ENCODE peak calls at places on chromosomes 12 and 14, in eight cellular contexts. One of them, this sample, is unnamed.

GRCh38 chr14:48052973-48053372 is 377.6 kb upstream of the MDGA2 start:
- DNase-seq in NT2/D1: no peak
- DNase-seq in endodermal cell: no peak
- DNase-seq in OCI-LY7: no peak
- DNase-seq in aorta: no peak
- DNase-seq in PC-3: no peak
- DNase-seq in fibroblast of the aortic adventitia: no peak
- DNase-seq in HepG2: no peak
- DNase-seq in this sample: no peak

GRCh38 chr12:38138225-38139221 is 178.1 kb upstream of the ALG10B start:
- DNase-seq in PC-3: peak
- DNase-seq in aorta: peak
- DNase-seq in fibroblast of the aortic adventitia: peak
- DNase-seq in HepG2: peak
- DNase-seq in endodermal cell: peak
- DNase-seq in OCI-LY7: peak
- DNase-seq in NT2/D1: peak
- DNase-seq in this sample: peak

GRCh38 chr14:22986508-22987054 is 4.2 kb upstream of the AJUBA start:
- DNase-seq in endodermal cell: peak
- DNase-seq in PC-3: peak
- DNase-seq in NT2/D1: peak
- DNase-seq in OCI-LY7: peak
- DNase-seq in fibroblast of the aortic adventitia: peak
- DNase-seq in aorta: peak
- DNase-seq in HepG2: peak
- DNase-seq in this sample: peak

GRCh38 chr12:103884316-103884715 is 43.3 kb upstream of the NT5DC3 start:
- DNase-seq in PC-3: peak
- DNase-seq in HepG2: no peak
- DNase-seq in fibroblast of the aortic adventitia: peak
- DNase-seq in NT2/D1: no peak
- DNase-seq in aorta: no peak
- DNase-seq in endodermal cell: no peak
- DNase-seq in OCI-LY7: peak
- DNase-seq in this sample: no peak

GRCh38 chr12:3119192-3119744 is 42.1 kb downstream of the TSPAN9 start:
- DNase-seq in endodermal cell: no peak
- DNase-seq in aorta: no peak
- DNase-seq in PC-3: no peak
- DNase-seq in OCI-LY7: no peak
- DNase-seq in NT2/D1: no peak
- DNase-seq in HepG2: no peak
- DNase-seq in fibroblast of the aortic adventitia: no peak
- DNase-seq in this sample: no peak

GRCh38 chr14:35533357-35534129 is 421 bp upstream of the INSM2 start:
- DNase-seq in HepG2: peak
- DNase-seq in OCI-LY7: peak
- DNase-seq in NT2/D1: peak
- DNase-seq in fibroblast of the aortic adventitia: peak
- DNase-seq in aorta: peak
- DNase-seq in endodermal cell: peak
- DNase-seq in PC-3: peak
- DNase-seq in this sample: peak

GRCh38 chr12:61896436-61896835 is 363.8 kb upstream of the USP15 start:
- DNase-seq in NT2/D1: no peak
- DNase-seq in fibroblast of the aortic adventitia: no peak
- DNase-seq in PC-3: no peak
- DNase-seq in OCI-LY7: no peak
- DNase-seq in aorta: no peak
- DNase-seq in endodermal cell: no peak
- DNase-seq in HepG2: no peak
- DNase-seq in this sample: no peak

GRCh38 chr14:26454105-26454504 is 143.7 kb downstream of the NOVA1 start:
- DNase-seq in fibroblast of the aortic adventitia: no peak
- DNase-seq in endodermal cell: no peak
- DNase-seq in aorta: no peak
- DNase-seq in HepG2: no peak
- DNase-seq in OCI-LY7: no peak
- DNase-seq in PC-3: no peak
- DNase-seq in NT2/D1: no peak
- DNase-seq in this sample: no peak

GRCh38 chr14:102392506-102392905 is 29.8 kb downstream of the TECPR2 start:
- DNase-seq in NT2/D1: no peak
- DNase-seq in endodermal cell: no peak
- DNase-seq in HepG2: no peak
- DNase-seq in OCI-LY7: no peak
- DNase-seq in aorta: no peak
- DNase-seq in fibroblast of the aortic adventitia: peak
- DNase-seq in PC-3: no peak
- DNase-seq in this sample: no peak

GRCh38 chr12:130179191-130179590 is 16.9 kb downstream of the FZD10 start:
- DNase-seq in NT2/D1: no peak
- DNase-seq in OCI-LY7: no peak
- DNase-seq in endodermal cell: no peak
- DNase-seq in fibroblast of the aortic adventitia: no peak
- DNase-seq in PC-3: no peak
- DNase-seq in HepG2: no peak
- DNase-seq in aorta: peak
- DNase-seq in this sample: no peak

GRCh38 chr12:118189761-118190181 is 53.8 kb downstream of the PEBP1 start:
- DNase-seq in endodermal cell: peak
- DNase-seq in fibroblast of the aortic adventitia: peak
- DNase-seq in aorta: peak
- DNase-seq in PC-3: no peak
- DNase-seq in HepG2: no peak
- DNase-seq in NT2/D1: peak
- DNase-seq in OCI-LY7: no peak
- DNase-seq in this sample: no peak

GRCh38 chr12:81627336-81628189 is 131.6 kb downstream of the PPFIA2 start:
- DNase-seq in OCI-LY7: peak
- DNase-seq in PC-3: peak
- DNase-seq in NT2/D1: peak
- DNase-seq in fibroblast of the aortic adventitia: peak
- DNase-seq in HepG2: peak
- DNase-seq in aorta: no peak
- DNase-seq in endodermal cell: no peak
- DNase-seq in this sample: peak

GRCh38 chr14:37171678-37172023 is 755 bp downstream of the SLC25A21 start:
- DNase-seq in HepG2: no peak
- DNase-seq in NT2/D1: no peak
- DNase-seq in aorta: no peak
- DNase-seq in fibroblast of the aortic adventitia: no peak
- DNase-seq in PC-3: no peak
- DNase-seq in OCI-LY7: no peak
- DNase-seq in endodermal cell: no peak
- DNase-seq in this sample: no peak
- H3K4me3 ChIP-seq in HepG2: peak
- H3K4me3 ChIP-seq in NT2/D1: peak
- H3K4me3 ChIP-seq in aorta: peak
- H3K4me3 ChIP-seq in fibroblast of the aortic adventitia: peak
- H3K4me3 ChIP-seq in PC-3: peak
- H3K4me3 ChIP-seq in OCI-LY7: no peak
- H3K4me3 ChIP-seq in endodermal cell: peak
- H3K4me3 ChIP-seq in this sample: no peak

DNA sequence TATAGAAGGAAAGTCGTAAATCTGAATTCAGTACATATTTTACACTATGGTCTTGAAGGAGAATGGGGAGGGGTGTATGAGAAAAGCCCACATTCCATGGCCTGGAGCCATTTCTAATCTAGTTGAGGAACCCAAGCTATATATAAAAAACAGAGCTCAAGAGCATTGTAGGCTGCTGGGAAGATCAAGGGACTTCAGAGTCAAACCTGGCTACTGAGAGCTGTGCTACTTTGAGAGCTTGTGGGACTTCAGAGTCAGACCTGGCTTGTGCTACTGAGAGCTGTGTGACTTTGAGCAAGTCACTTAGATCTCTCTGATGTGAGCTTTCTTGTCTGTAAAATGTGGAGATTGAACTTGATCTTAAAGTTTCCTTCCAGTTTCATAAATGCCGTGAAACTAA is 58.8 kb downstream of the TBK1 start:
- DNase-seq in endodermal cell: no peak
- DNase-seq in fibroblast of the aortic adventitia: no peak
- DNase-seq in aorta: no peak
- DNase-seq in PC-3: no peak
- DNase-seq in HepG2: no peak
- DNase-seq in NT2/D1: no peak
- DNase-seq in OCI-LY7: no peak
- DNase-seq in this sample: no peak
- H3K4me3 ChIP-seq in endodermal cell: no peak
- H3K4me3 ChIP-seq in fibroblast of the aortic adventitia: no peak
- H3K4me3 ChIP-seq in aorta: no peak
- H3K4me3 ChIP-seq in PC-3: no peak
- H3K4me3 ChIP-seq in HepG2: no peak
- H3K4me3 ChIP-seq in NT2/D1: no peak
- H3K4me3 ChIP-seq in OCI-LY7: no peak
- H3K4me3 ChIP-seq in this sample: no peak

GRCh38 chr12:116799955-116800354 is 61.8 kb downstream of the RNFT2 start:
- DNase-seq in OCI-LY7: peak
- DNase-seq in HepG2: no peak
- DNase-seq in endodermal cell: no peak
- DNase-seq in aorta: no peak
- DNase-seq in fibroblast of the aortic adventitia: no peak
- DNase-seq in PC-3: no peak
- DNase-seq in NT2/D1: no peak
- DNase-seq in this sample: no peak

GRCh38 chr12:116804051-116804450 is 65.9 kb downstream of the RNFT2 start:
- DNase-seq in fibroblast of the aortic adventitia: no peak
- DNase-seq in aorta: no peak
- DNase-seq in NT2/D1: no peak
- DNase-seq in OCI-LY7: peak
- DNase-seq in PC-3: no peak
- DNase-seq in HepG2: no peak
- DNase-seq in endodermal cell: no peak
- DNase-seq in this sample: no peak

GRCh38 chr12:116802018-116802417 is 63.9 kb downstream of the RNFT2 start:
- DNase-seq in NT2/D1: no peak
- DNase-seq in HepG2: no peak
- DNase-seq in aorta: no peak
- DNase-seq in PC-3: no peak
- DNase-seq in fibroblast of the aortic adventitia: no peak
- DNase-seq in endodermal cell: no peak
- DNase-seq in OCI-LY7: peak
- DNase-seq in this sample: no peak

GRCh38 chr12:116800918-116801317 is 62.8 kb downstream of the RNFT2 start:
- DNase-seq in aorta: no peak
- DNase-seq in PC-3: no peak
- DNase-seq in NT2/D1: no peak
- DNase-seq in OCI-LY7: peak
- DNase-seq in endodermal cell: no peak
- DNase-seq in HepG2: no peak
- DNase-seq in fibroblast of the aortic adventitia: no peak
- DNase-seq in this sample: no peak

DNA sequence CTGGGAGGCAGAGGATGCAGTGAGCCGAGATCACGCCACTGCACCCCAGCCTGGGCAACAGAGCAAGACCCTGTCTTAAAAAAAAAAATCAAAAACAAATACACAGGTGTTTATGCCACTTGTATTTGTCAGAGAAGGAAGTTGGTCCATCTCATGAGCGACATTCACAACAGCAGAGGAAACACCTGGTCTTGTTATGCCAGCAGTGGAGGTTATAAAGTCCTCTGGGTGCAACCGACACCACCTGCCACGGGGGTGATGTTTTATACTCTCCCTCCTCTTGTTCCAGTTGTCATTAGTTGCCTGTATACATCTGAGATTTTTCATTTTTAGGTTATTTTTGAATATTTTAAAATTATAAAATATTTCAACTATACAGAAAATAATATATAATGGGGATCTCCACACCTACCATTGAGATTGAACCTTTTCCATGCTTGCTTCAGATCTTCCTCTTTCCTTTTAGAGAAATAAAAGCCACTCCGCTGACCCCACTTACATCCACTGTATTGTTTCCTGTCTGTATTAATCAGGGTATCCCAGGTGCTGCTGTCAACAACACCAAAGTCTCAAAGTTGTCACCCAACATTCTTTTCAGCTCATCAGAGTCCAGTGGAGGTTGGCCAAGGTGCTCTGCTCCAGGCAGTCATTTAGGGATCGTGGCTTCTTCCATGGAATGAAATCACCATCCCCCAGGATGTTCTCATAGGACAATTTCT is 65.1 kb downstream of the RNFT2 start:
- DNase-seq in fibroblast of the aortic adventitia: no peak
- DNase-seq in endodermal cell: no peak
- DNase-seq in aorta: no peak
- DNase-seq in HepG2: no peak
- DNase-seq in PC-3: no peak
- DNase-seq in NT2/D1: no peak
- DNase-seq in OCI-LY7: peak
- DNase-seq in this sample: no peak
- H3K4me3 ChIP-seq in fibroblast of the aortic adventitia: no peak
- H3K4me3 ChIP-seq in endodermal cell: no peak
- H3K4me3 ChIP-seq in aorta: no peak
- H3K4me3 ChIP-seq in HepG2: no peak
- H3K4me3 ChIP-seq in PC-3: no peak
- H3K4me3 ChIP-seq in NT2/D1: no peak
- H3K4me3 ChIP-seq in OCI-LY7: peak
- H3K4me3 ChIP-seq in this sample: no peak

GRCh38 chr14:64217747-64218146 is 76.4 kb downstream of the ESR2 start:
- DNase-seq in PC-3: no peak
- DNase-seq in fibroblast of the aortic adventitia: no peak
- DNase-seq in NT2/D1: no peak
- DNase-seq in OCI-LY7: no peak
- DNase-seq in aorta: no peak
- DNase-seq in HepG2: no peak
- DNase-seq in endodermal cell: no peak
- DNase-seq in this sample: no peak

GRCh38 chr14:64215274-64215673 is 78.9 kb downstream of the ESR2 start:
- DNase-seq in fibroblast of the aortic adventitia: no peak
- DNase-seq in PC-3: no peak
- DNase-seq in endodermal cell: no peak
- DNase-seq in OCI-LY7: no peak
- DNase-seq in NT2/D1: no peak
- DNase-seq in HepG2: no peak
- DNase-seq in aorta: no peak
- DNase-seq in this sample: no peak

GRCh38 chr14:64218344-64219240 is 75.6 kb downstream of the ESR2 start:
- DNase-seq in OCI-LY7: no peak
- DNase-seq in fibroblast of the aortic adventitia: peak
- DNase-seq in endodermal cell: no peak
- DNase-seq in HepG2: no peak
- DNase-seq in NT2/D1: no peak
- DNase-seq in aorta: no peak
- DNase-seq in PC-3: no peak
- DNase-seq in this sample: no peak

GRCh38 chr14:64215978-64216377 is 78.2 kb downstream of the ESR2 start:
- DNase-seq in OCI-LY7: no peak
- DNase-seq in HepG2: no peak
- DNase-seq in fibroblast of the aortic adventitia: no peak
- DNase-seq in PC-3: no peak
- DNase-seq in NT2/D1: no peak
- DNase-seq in aorta: no peak
- DNase-seq in endodermal cell: no peak
- DNase-seq in this sample: no peak

DNA sequence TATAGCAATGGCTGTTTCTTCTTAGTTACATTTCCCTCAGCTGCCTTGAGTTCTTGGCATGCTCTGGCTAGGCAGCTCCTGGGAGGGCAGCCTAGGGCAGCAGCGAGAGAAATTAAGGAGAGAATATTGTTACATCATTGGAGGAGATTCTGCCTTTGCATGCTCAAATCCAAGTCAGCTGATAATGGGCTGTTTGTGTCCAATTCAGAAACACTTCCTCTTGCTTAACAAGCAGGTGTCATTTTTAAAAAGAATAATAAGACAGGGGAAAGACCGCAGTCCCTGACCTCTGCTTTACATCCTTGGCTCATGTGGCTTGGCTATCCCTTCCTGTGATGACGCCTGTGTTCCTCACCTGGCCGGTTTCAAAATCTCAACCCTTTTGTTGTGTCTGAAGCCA is 76.9 kb downstream of the ESR2 start:
- DNase-seq in HepG2: no peak
- DNase-seq in fibroblast of the aortic adventitia: no peak
- DNase-seq in OCI-LY7: peak
- DNase-seq in PC-3: no peak
- DNase-seq in NT2/D1: no peak
- DNase-seq in aorta: no peak
- DNase-seq in endodermal cell: no peak
- DNase-seq in this sample: no peak
- H3K4me3 ChIP-seq in HepG2: no peak
- H3K4me3 ChIP-seq in fibroblast of the aortic adventitia: no peak
- H3K4me3 ChIP-seq in OCI-LY7: no peak
- H3K4me3 ChIP-seq in PC-3: no peak
- H3K4me3 ChIP-seq in NT2/D1: no peak
- H3K4me3 ChIP-seq in aorta: no peak
- H3K4me3 ChIP-seq in endodermal cell: no peak
- H3K4me3 ChIP-seq in this sample: no peak

This sample was measured in small intestine.